ENCODE peak calls at places on chromosomes 2 and 18, in four cellular contexts. H is esophagus muscularis mucosa, W is HepG2, T is H1. C is an unnamed sample.

GRCh38 chr2:120656273-120656960 is 79.3 kb upstream of the GLI2 start:
- DNase-seq in H (no peak), W (no peak), T (no peak), C (no peak)

GRCh38 chr2:88624477-88624876 is 2.8 kb downstream of the EIF2AK3 start:
- DNase-seq in H (no peak), W (no peak), T (no peak), C (no peak)

GRCh38 chr2:239991689-239992314 is 33.3 kb downstream of the NDUFA10 start:
- DNase-seq in H (no peak), W (peak), T (no peak), C (no peak)

GRCh38 chr2:120180066-120180465 is 43.1 kb downstream of the TMEM185B start:
- DNase-seq in H (no peak), W (no peak), T (no peak), C (no peak)

GRCh38 chr2:190911813-190912212 is 31.2 kb downstream of the GLS start:
- DNase-seq in H (no peak), W (no peak), T (no peak), C (no peak)

GRCh38 chr2:64173156-64174135 is 29.2 kb upstream of the PELI1 start:
- DNase-seq in H (no peak), W (no peak), T (no peak), C (no peak)

GRCh38 chr2:130288467-130289403 is 54.0 kb upstream of the IMP4 start:
- DNase-seq in H (no peak), W (no peak), T (peak), C (no peak)

GRCh38 chr2:63590621-63591408 is 2.1 kb downstream of the MDH1 start:
- DNase-seq in H (no peak), W (peak), T (no peak), C (no peak)

GRCh38 chr2:28148566-28148965 is 244.1 kb upstream of the FOSL2 start:
- DNase-seq in H (no peak), W (no peak), T (no peak), C (no peak)

GRCh38 chr2:34178482-34178881 is 579.4 kb upstream of the FAM98A start:
- DNase-seq in H (no peak), W (no peak), T (no peak), C (no peak)

GRCh38 chr18:45566025-45566740 is 49.1 kb upstream of the SLC14A2 start:
- DNase-seq in H (no peak), W (no peak), T (no peak), C (no peak)

GRCh38 chr2:112644155-112644932 is 1.4 kb upstream of the SLC20A1 start:
- DNase-seq in H (no peak), W (peak), T (no peak), C (no peak)

GRCh38 chr2:199850718-199851498 is at the start of gene FTCDNL1:
- DNase-seq in H (no peak), W (peak), T (no peak), C (peak)
- TF ChIP-seq POLR2AphosphoS5 in H (no peak), W (peak), T (no peak), C (no peak)

DNA sequence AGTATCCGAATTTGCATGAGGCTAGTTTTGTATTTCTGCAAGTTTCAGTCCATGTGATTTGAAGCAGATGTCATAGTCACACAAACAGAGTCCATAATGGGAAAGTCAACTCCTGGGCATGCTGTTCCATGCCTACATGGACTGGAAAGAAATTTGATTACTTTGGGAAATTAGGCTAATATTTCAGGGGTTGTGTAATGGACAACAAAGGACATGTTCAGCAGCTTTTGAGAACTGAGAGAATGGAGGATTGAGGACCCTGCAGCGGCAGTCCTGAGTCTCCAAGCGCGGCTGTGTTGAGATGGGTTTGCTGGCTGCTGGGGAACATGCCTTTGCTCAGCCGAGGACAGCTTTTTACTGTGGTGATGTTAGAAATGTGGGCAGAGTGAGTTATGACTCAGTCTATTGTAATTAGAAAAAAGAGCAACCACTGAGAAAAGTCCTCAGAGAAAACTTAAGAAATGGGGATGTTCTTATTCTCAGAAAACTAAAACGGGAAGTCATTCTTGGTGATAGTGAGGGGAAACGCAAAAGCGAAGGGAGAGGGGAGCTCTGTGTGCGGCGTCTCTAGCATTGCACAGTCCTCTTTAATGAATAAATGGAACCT is 149.2 kb downstream of the FAM210A start:
- DNase-seq in H (no peak), W (no peak), T (no peak), C (no peak)
- TF ChIP-seq EP300 in H (no peak), W (no peak), T (no peak), C (no peak)

GRCh38 chr2:212328129-212328528 is 210.5 kb downstream of the ERBB4 start:
- DNase-seq in H (no peak), W (no peak), T (no peak), C (no peak)
- H3K4me3 ChIP-seq in H (no peak), W (no peak), T (no peak), C (no peak)

DNA sequence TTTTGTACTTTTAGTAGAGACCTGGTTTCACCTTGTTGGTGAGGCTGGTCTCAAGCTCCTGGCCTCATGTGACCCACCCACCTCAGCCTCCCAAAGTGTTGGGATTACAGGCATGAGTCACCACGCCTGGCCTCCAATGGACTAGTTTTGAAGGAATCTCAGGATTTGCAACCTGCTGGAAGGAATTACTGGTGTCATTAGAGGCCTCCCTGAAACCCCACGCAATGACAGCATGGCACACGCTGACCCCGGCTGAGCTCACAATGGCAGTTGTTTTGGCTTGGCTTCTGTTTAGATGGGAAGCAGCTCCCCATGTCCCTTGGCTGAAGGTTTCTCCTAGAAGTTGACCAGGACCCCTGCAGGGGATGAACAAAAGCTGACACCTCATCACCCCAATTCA is 23.1 kb upstream of the COPS8 start:
- DNase-seq in H (no peak), W (no peak), T (no peak), C (no peak)
- TF ChIP-seq POLR2AphosphoS5 in H (no peak), W (no peak), T (no peak), C (no peak)

GRCh38 chr2:47049502-47049901 is 105.6 kb downstream of the STPG4 start:
- DNase-seq in H (no peak), W (no peak), T (no peak), C (no peak)

GRCh38 chr2:47050021-47050760 is 104.9 kb downstream of the STPG4 start:
- DNase-seq in H (no peak), W (no peak), T (no peak), C (no peak)

GRCh38 chr2:47051562-47051961 is 103.5 kb downstream of the STPG4 start:
- DNase-seq in H (no peak), W (no peak), T (no peak), C (no peak)

GRCh38 chr2:47050762-47051161 is 104.3 kb downstream of the STPG4 start:
- DNase-seq in H (no peak), W (no peak), T (no peak), C (no peak)

GRCh38 chr2:47048801-47049480 is 106.2 kb downstream of the STPG4 start:
- DNase-seq in H (no peak), W (no peak), T (no peak), C (no peak)
- TF ChIP-seq EP300 in H (no peak), W (no peak), T (no peak), C (no peak)

GRCh38 chr18:65260030-65260429 is 490.8 kb upstream of the CDH7 start:
- DNase-seq in H (no peak), W (no peak), T (no peak), C (no peak)

GRCh38 chr18:65259403-65259802 is 491.4 kb upstream of the CDH7 start:
- DNase-seq in H (no peak), W (no peak), T (no peak), C (no peak)

GRCh38 chr18:65257157-65257556 is 493.7 kb upstream of the CDH7 start:
- DNase-seq in H (no peak), W (no peak), T (no peak), C (no peak)

DNA sequence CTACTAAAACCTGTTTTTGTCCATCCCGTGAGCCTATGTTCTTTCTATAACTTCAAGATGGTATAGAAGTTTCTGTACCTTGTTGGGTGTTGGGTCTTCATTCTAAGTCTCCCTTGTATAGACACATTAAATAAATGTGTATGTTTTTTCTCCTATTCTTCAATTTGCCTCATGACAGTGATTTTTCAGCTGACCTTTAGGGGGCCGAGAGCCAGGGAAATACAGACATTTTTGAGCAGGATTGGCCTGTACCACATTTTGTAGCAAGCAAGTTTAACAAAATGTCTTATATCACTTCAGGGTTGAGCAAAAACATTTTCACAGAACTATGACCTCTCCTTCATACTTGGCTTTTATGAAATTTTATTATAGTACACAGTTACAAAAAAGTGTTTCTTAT is 495.4 kb upstream of the CDH7 start:
- DNase-seq in H (no peak), W (no peak), T (no peak), C (no peak)
- H3K4me3 ChIP-seq in H (no peak), W (no peak), T (no peak), C (no peak)

C was measured in suprapubic skin.